ENCODE peak calls at places on chromosomes 13 and 19, in four cellular contexts. W is activated effector memory CD4-positive, alpha-beta T cell treated with Interleukin-2 at 50 U/mL for 16 hours; H is EH; T is non-pigmented ciliary epithelial cell. N is an unnamed sample.

GRCh38 chr19:3186377-3186688 is 603 bp downstream of the NCLN start:
- DNase-seq in W (no peak), H (peak), T (no peak), N (no peak)

GRCh38 chr19:37983916-37984315 is 76.9 kb downstream of the SIPA1L3 start:
- DNase-seq in W (no peak), H (no peak), T (no peak), N (no peak)

GRCh38 chr13:111662451-111662850 is 342.0 kb downstream of the TEX29 start:
- DNase-seq in W (no peak), H (no peak), T (no peak), N (no peak)

GRCh38 chr13:40681341-40682051 is 15.1 kb upstream of the FOXO1 start:
- DNase-seq in W (no peak), H (no peak), T (no peak), N (no peak)

GRCh38 chr19:41302624-41303351 is 7.2 kb upstream of the CCDC97 start:
- DNase-seq in W (peak), H (no peak), T (no peak), N (peak)

GRCh38 chr19:41845001-41845050 is at the start of gene DMRTC2:
- DNase-seq in W (no peak), H (no peak), T (no peak), N (no peak)

GRCh38 chr19:21751379-21751778 is 16.0 kb downstream of the ZNF100 start:
- DNase-seq in W (no peak), H (peak), T (no peak), N (no peak)

GRCh38 chr13:80454245-80454644 is 113.3 kb upstream of the SPRY2 start:
- DNase-seq in W (no peak), H (no peak), T (peak), N (no peak)

GRCh38 chr13:25678398-25678797 is 306.6 kb downstream of the ATP8A2 start:
- DNase-seq in W (no peak), H (no peak), T (no peak), N (no peak)

GRCh38 chr13:22736084-22736767 is 444.6 kb upstream of the SGCG start:
- DNase-seq in W (no peak), H (no peak), T (no peak), N (no peak)

N was measured in CD8-positive, alpha-beta T cell.